ENCODE peak calls at places on chromosomes 11 and 22, in ten cellular contexts. A is hippocampal formation; E is H9; B is posterior vena cava; Z is stimulated activated CD4-positive, alpha-beta T cell treated with anti-CD3 and anti-CD28 coated beads, Interleukin-12 subunit alpha, Interleukin-12 subunit beta, amount 100 ng/mL, for 48 hours; X is GDM1; I is Ammon's horn; T is tibial artery; R is stimulated activated effector memory CD8-positive, alpha-beta T cell treated with anti-CD3 and anti-CD28 coated beads, Interleukin-12 subunit alpha, Interleukin-12 subunit beta, amount 100 ng/mL, for 72 hours; O is stimulated activated naive CD8-positive, alpha-beta T cell treated with anti-CD3 and anti-CD28 coated beads, Interleukin-15, Interleukin-2, amounts not matched to agents 100 U/mL and 50 U/mL, for 24 hours. W is an unnamed sample.

GRCh38 chr11:12377106-12377823 is at the start of gene PARVA:
- DNase-seq in A (peak), E (peak), B (peak), Z (no peak), X (no peak), I (peak), T (peak), R (no peak), O (no peak), W (peak)

GRCh38 chr11:82225930-82226329 is 507.7 kb downstream of the FAM181B start:
- DNase-seq in A (no peak), E (no peak), B (no peak), Z (no peak), X (no peak), I (no peak), T (no peak), R (no peak), O (no peak), W (no peak)

GRCh38 chr22:46312056-46312455 is 15.4 kb downstream of the GTSE1 start:
- DNase-seq in A (no peak), E (no peak), B (no peak), Z (no peak), X (no peak), I (no peak), T (no peak), R (no peak), O (no peak), W (peak)

GRCh38 chr11:35873721-35874120 is 70.1 kb upstream of the LDLRAD3 start:
- DNase-seq in A (no peak), E (no peak), B (no peak), Z (no peak), X (no peak), I (no peak), T (no peak), R (no peak), O (no peak), W (no peak)

GRCh38 chr11:46006418-46007070 is 84.1 kb downstream of the LARGE2 start:
- DNase-seq in A (no peak), E (no peak), B (no peak), Z (peak), X (peak), I (peak), T (no peak), R (no peak), O (no peak), W (no peak)

GRCh38 chr11:19935507-19935906 is 222.9 kb downstream of the NAV2 start:
- DNase-seq in A (no peak), E (peak), B (no peak), Z (no peak), X (no peak), I (no peak), T (no peak), R (no peak), O (no peak), W (no peak)

GRCh38 chr11:83125577-83125976 is 31.4 kb upstream of the PCF11 start:
- DNase-seq in A (no peak), E (no peak), B (no peak), Z (no peak), X (no peak), I (no peak), T (no peak), R (no peak), O (no peak), W (no peak)

GRCh38 chr11:110896358-110896757 is 184.1 kb upstream of the ARHGAP20 start:
- DNase-seq in A (no peak), E (no peak), B (no peak), Z (no peak), X (no peak), I (no peak), T (peak), R (no peak), O (no peak), W (no peak)

GRCh38 chr11:113974741-113975470 is at the start of gene HTR3A:
- DNase-seq in A (no peak), E (peak), B (no peak), Z (no peak), X (no peak), I (no peak), T (peak), R (no peak), O (no peak), W (peak)

GRCh38 chr11:1888347-1888753 is 3.3 kb downstream of the PRR33 start:
- DNase-seq in A (no peak), E (no peak), B (peak), Z (no peak), X (no peak), I (no peak), T (no peak), R (no peak), O (no peak), W (peak)

GRCh38 chr11:127624455-127624854 is 623.9 kb upstream of the KIRREL3 start:
- DNase-seq in A (peak), E (no peak), B (no peak), Z (no peak), X (no peak), I (peak), T (no peak), R (no peak), O (no peak), W (no peak)

GRCh38 chr11:20156280-20156875 is 3.9 kb downstream of the DBX1 start:
- DNase-seq in A (no peak), E (peak), B (no peak), Z (no peak), X (no peak), I (no peak), T (no peak), R (peak), O (peak), W (no peak)

GRCh38 chr11:47784785-47785381 is 17.7 kb upstream of the FNBP4 start:
- DNase-seq in A (no peak), E (no peak), B (no peak), Z (no peak), X (no peak), I (no peak), T (no peak), R (peak), O (no peak), W (no peak)

GRCh38 chr11:126115820-126116319 is 53.2 kb upstream of the CDON start:
- DNase-seq in A (no peak), E (no peak), B (peak), Z (no peak), X (no peak), I (peak), T (peak), R (no peak), O (no peak), W (peak)

GRCh38 chr22:26835929-26836528 is 178.6 kb downstream of the MIAT start:
- DNase-seq in A (no peak), E (peak), B (no peak), Z (peak), X (no peak), I (no peak), T (peak), R (peak), O (peak), W (no peak)

GRCh38 chr22:31122532-31123291 is at the start of gene INPP5J:
- DNase-seq in A (no peak), E (peak), B (peak), Z (no peak), X (no peak), I (peak), T (no peak), R (no peak), O (no peak), W (peak)

GRCh38 chr11:5369793-5370192 is 13.8 kb upstream of the OR51M1 start:
- DNase-seq in A (no peak), E (no peak), B (no peak), Z (no peak), X (peak), I (no peak), T (no peak), R (no peak), O (no peak), W (no peak)

GRCh38 chr22:30562391-30562790 is 12.1 kb downstream of the GAL3ST1 start:
- DNase-seq in A (no peak), E (no peak), B (no peak), Z (no peak), X (no peak), I (no peak), T (no peak), R (no peak), O (no peak), W (no peak)

GRCh38 chr11:112735470-112735869 is 225.8 kb upstream of the NCAM1 start:
- DNase-seq in A (no peak), E (no peak), B (no peak), Z (no peak), X (no peak), I (no peak), T (no peak), R (no peak), O (no peak), W (no peak)

GRCh38 chr11:119854521-119854920 is 125.5 kb upstream of the NECTIN1 start:
- DNase-seq in A (no peak), E (no peak), B (no peak), Z (no peak), X (no peak), I (no peak), T (no peak), R (no peak), O (no peak), W (no peak)

GRCh38 chr11:28384418-28384817 is 276.2 kb downstream of the METTL15 start:
- DNase-seq in A (no peak), E (no peak), B (no peak), Z (no peak), X (no peak), I (no peak), T (no peak), R (no peak), O (no peak), W (no peak)

GRCh38 chr11:10818594-10818993 is 9.9 kb upstream of the EIF4G2 start:
- DNase-seq in A (no peak), E (no peak), B (no peak), Z (no peak), X (no peak), I (no peak), T (no peak), R (no peak), O (no peak), W (no peak)

GRCh38 chr22:30875481-30876215 is 92.9 kb downstream of the MORC2 start:
- DNase-seq in A (peak), E (no peak), B (peak), Z (no peak), X (no peak), I (peak), T (peak), R (no peak), O (no peak), W (peak)

GRCh38 chr11:67056640-67057409 is at the start of gene RHOD:
- DNase-seq in A (no peak), E (peak), B (no peak), Z (no peak), X (no peak), I (no peak), T (no peak), R (no peak), O (peak), W (no peak)

GRCh38 chr11:108498046-108498815 is at the start of gene POGLUT3:
- DNase-seq in A (peak), E (peak), B (peak), Z (peak), X (peak), I (peak), T (peak), R (peak), O (peak), W (peak)

W was measured in heart left ventricle.